ENCODE peak calls at places on chromosome 22, in seven cellular contexts. B, Z, I, A, V, Y and U are unnamed samples.
A peak's percentile ranks its signal among the peaks of the same experiment; 100 is the strongest.

GRCh38 chr22:24962835-24963234 is 10.3 kb downstream of the KIAA1671 start:
- DNase-seq in B (no peak), Z (no peak), I (no peak), A (no peak), V (no peak), Y (no peak), U (no peak)

GRCh38 chr22:45717787-45718186 is 46.2 kb downstream of the ATXN10 start:
- DNase-seq in B (peak; percentile 20), Z (no peak), I (no peak), A (no peak), V (peak; percentile 68), Y (no peak), U (no peak)

GRCh38 chr22:50399751-50400331 is 56.7 kb downstream of the PPP6R2 start:
- DNase-seq in B (peak; percentile 32), Z (peak; percentile 6), I (no peak), A (no peak), V (no peak), Y (peak; percentile 33), U (peak; percentile 51)

GRCh38 chr22:42366815-42367581 is 65.2 kb downstream of the NFAM1 start:
- DNase-seq in B (no peak), Z (no peak), I (no peak), A (no peak), V (no peak), Y (no peak), U (no peak)

GRCh38 chr22:43227231-43227630 is 40.3 kb upstream of the TTLL12 start:
- DNase-seq in B (no peak), Z (no peak), I (no peak), A (peak; percentile 11), V (no peak), Y (no peak), U (no peak)

GRCh38 chr22:20639343-20639742 is 131.9 kb downstream of the MED15 start:
- DNase-seq in B (no peak), Z (no peak), I (no peak), A (no peak), V (no peak), Y (no peak), U (no peak)

GRCh38 chr22:50691521-50691920 is 18.9 kb downstream of the SHANK3 start:
- DNase-seq in B (peak; percentile 32), Z (no peak), I (peak; percentile 67), A (peak; percentile 12), V (peak; percentile 19), Y (peak; percentile 45), U (no peak)

GRCh38 chr22:39254789-39255298 is 10.1 kb upstream of the PDGFB start:
- DNase-seq in B (no peak), Z (no peak), I (peak; percentile 77), A (no peak), V (peak; percentile 24), Y (no peak), U (no peak)

GRCh38 chr22:24775769-24776492 is 1.4 kb upstream of the PIWIL3 start:
- DNase-seq in B (no peak), Z (no peak), I (no peak), A (no peak), V (no peak), Y (no peak), U (no peak)

GRCh38 chr22:45696227-45696626 is 24.6 kb downstream of the ATXN10 start:
- DNase-seq in B (no peak), Z (no peak), I (no peak), A (no peak), V (no peak), Y (no peak), U (no peak)

GRCh38 chr22:19740586-19740985 is 17.2 kb downstream of the GP1BB start:
- DNase-seq in B (no peak), Z (no peak), I (no peak), A (no peak), V (no peak), Y (no peak), U (no peak)

GRCh38 chr22:45612940-45613339 is 58.7 kb upstream of the ATXN10 start:
- DNase-seq in B (no peak), Z (no peak), I (no peak), A (no peak), V (no peak), Y (no peak), U (no peak)

GRCh38 chr22:45882881-45883810 is 93.8 kb downstream of the WNT7B start:
- DNase-seq in B (no peak), Z (no peak), I (no peak), A (no peak), V (no peak), Y (no peak), U (no peak)

GRCh38 chr22:29689201-29689871 is 30.5 kb upstream of the CABP7 start:
- DNase-seq in B (no peak), Z (no peak), I (no peak), A (no peak), V (no peak), Y (no peak), U (no peak)

GRCh38 chr22:32175751-32176644 is 16.9 kb upstream of the C22orf42 start:
- DNase-seq in B (no peak), Z (no peak), I (no peak), A (no peak), V (no peak), Y (peak; percentile 20), U (peak; percentile 44)

GRCh38 chr22:50599816-50600454 is 658 bp upstream of the MAPK8IP2 start:
- DNase-seq in B (no peak), Z (peak; percentile 49), I (peak; percentile 76), A (no peak), V (no peak), Y (peak; percentile 76), U (peak; percentile 80)

GRCh38 chr22:27823221-27823620 is 21.7 kb upstream of the MN1 start:
- DNase-seq in B (no peak), Z (no peak), I (no peak), A (no peak), V (no peak), Y (no peak), U (no peak)

GRCh38 chr22:46009730-46010129 is 32.8 kb upstream of the WNT7B start:
- DNase-seq in B (no peak), Z (no peak), I (no peak), A (no peak), V (no peak), Y (no peak), U (no peak)

GRCh38 chr22:42830161-42830560 is 26.9 kb downstream of the ARFGAP3 start:
- DNase-seq in B (peak; percentile 12), Z (no peak), I (no peak), A (no peak), V (no peak), Y (no peak), U (no peak)